ENCODE peak calls at places on chromosomes 6 and 20, in eight cellular contexts. T is hippocampal formation; L is activated CD4-positive, alpha-beta memory T cell treated with anti-CD3 and anti-CD28 coated beads, Interleukin-2, amount 10 ng/mL, durations not matched to agents 7 days and 5 days; W is NCI-H2171 treated with DMSO at 0.1 percent for 48 hours; F is smooth muscle cell of the brain vasculature; D is bronchial epithelial cell; X is esophagus squamous epithelium; I is glutamatergic neuron. H is an unnamed sample.

GRCh38 chr6:133764011-133764812 is 124.7 kb upstream of the TCF21 start:
- DNase-seq in I (no peak), D (no peak), T (no peak), F (no peak), W (no peak), X (no peak), L (no peak), H (peak)

GRCh38 chr20:34768105-34768504 is 57.3 kb downstream of the NCOA6 start:
- DNase-seq in W (no peak), L (no peak), F (no peak), X (no peak), T (no peak), D (no peak), I (no peak), H (no peak)

GRCh38 chr6:118578617-118579016 is 30.5 kb downstream of the PLN start:
- DNase-seq in D (no peak), I (no peak), F (no peak), W (no peak), T (no peak), L (no peak), X (no peak), H (no peak)

GRCh38 chr20:20831794-20832193 is 119.3 kb upstream of the RALGAPA2 start:
- DNase-seq in L (no peak), X (no peak), T (no peak), F (no peak), D (no peak), W (no peak), I (no peak), H (no peak)

GRCh38 chr20:41347523-41348429 is 7.2 kb downstream of the LPIN3 start:
- DNase-seq in T (no peak), D (no peak), F (no peak), X (no peak), W (no peak), L (no peak), I (no peak), H (no peak)

GRCh38 chr6:80469977-80470376 is 363.5 kb downstream of the BCKDHB start:
- DNase-seq in T (no peak), W (no peak), X (no peak), L (no peak), D (no peak), I (no peak), F (no peak), H (no peak)

GRCh38 chr20:41175201-41175651 is 37.9 kb downstream of the PLCG1 start:
- DNase-seq in F (peak), I (no peak), D (no peak), T (no peak), W (no peak), X (no peak), L (no peak), H (no peak)

GRCh38 chr6:132300323-132300949 is 100.8 kb downstream of the MOXD1 start:
- DNase-seq in F (no peak), I (peak), D (peak), L (no peak), X (no peak), T (peak), W (peak), H (peak)

GRCh38 chr6:138971601-138972000 is 16.5 kb downstream of the REPS1 start:
- DNase-seq in F (no peak), W (no peak), D (no peak), T (peak), X (no peak), I (no peak), L (no peak), H (peak)

GRCh38 chr20:53447271-53447670 is 146.4 kb downstream of the ZNF217 start:
- DNase-seq in W (no peak), X (no peak), D (no peak), I (no peak), L (no peak), T (no peak), F (no peak), H (no peak)

GRCh38 chr20:17895641-17896246 is 72.8 kb downstream of the SNX5 start:
- DNase-seq in W (no peak), X (no peak), D (peak), T (no peak), L (peak), F (no peak), I (no peak), H (peak)

GRCh38 chr20:6768228-6769185 is 1.0 kb downstream of the BMP2 start:
- DNase-seq in X (no peak), I (peak), T (no peak), F (no peak), L (no peak), W (no peak), D (no peak), H (peak)

GRCh38 chr6:168709991-168710390 is 269.0 kb downstream of the SMOC2 start:
- DNase-seq in I (no peak), F (no peak), T (no peak), L (no peak), X (no peak), D (no peak), W (no peak), H (no peak)

GRCh38 chr6:125310994-125311649 is 9.4 kb upstream of the HDDC2 start:
- DNase-seq in D (peak), I (no peak), T (peak), F (peak), L (no peak), X (no peak), W (peak), H (peak)

GRCh38 chr20:45545754-45546453 is 1.3 kb downstream of the EPPIN start:
- DNase-seq in X (no peak), W (peak), D (peak), I (no peak), F (no peak), L (no peak), T (peak), H (peak)

GRCh38 chr6:35240838-35241801 is 18.4 kb upstream of the ZNF76 start:
- DNase-seq in X (no peak), D (peak), L (peak), I (peak), T (no peak), F (no peak), W (peak), H (peak)

GRCh38 chr6:132456700-132457143 is 55.4 kb upstream of the MOXD1 start:
- DNase-seq in I (peak), D (no peak), L (no peak), F (no peak), T (no peak), X (no peak), W (no peak), H (no peak)

GRCh38 chr6:144730088-144730640 is 445.0 kb downstream of the UTRN start:
- DNase-seq in X (no peak), D (no peak), W (no peak), F (no peak), I (no peak), T (no peak), L (no peak), H (peak)

GRCh38 chr20:45589725-45590124 is 10.6 kb upstream of the WFDC8 start:
- DNase-seq in F (no peak), L (no peak), X (no peak), W (no peak), T (no peak), I (no peak), D (no peak), H (no peak)

GRCh38 chr6:42314571-42314950 is 96.9 kb upstream of the MRPS10 start:
- DNase-seq in L (no peak), X (no peak), F (no peak), I (no peak), D (no peak), T (no peak), W (no peak), H (peak)

GRCh38 chr6:446418-447366 is 55.1 kb downstream of the IRF4 start:
- DNase-seq in W (no peak), I (no peak), T (no peak), L (peak), X (no peak), F (no peak), D (no peak), H (no peak)

GRCh38 chr6:2957696-2958330 is 13.6 kb downstream of the SERPINB6 start:
- DNase-seq in T (no peak), X (no peak), L (no peak), D (no peak), I (no peak), W (no peak), F (no peak), H (no peak)

GRCh38 chr20:37020636-37021035 is 69.1 kb upstream of the SAMHD1 start:
- DNase-seq in X (no peak), W (no peak), L (no peak), I (no peak), D (no peak), T (no peak), F (no peak), H (no peak)

GRCh38 chr20:61731363-61732181 is 334.1 kb downstream of the TAF4 start:
- DNase-seq in T (no peak), L (no peak), X (no peak), W (no peak), D (peak), F (no peak), I (no peak), H (peak)

GRCh38 chr6:157314705-157315321 is 8.5 kb downstream of the TMEM242 start:
- DNase-seq in D (peak), X (no peak), W (no peak), L (no peak), F (peak), T (no peak), I (no peak), H (peak)

GRCh38 chr6:36351152-36351571 is 14.5 kb upstream of the BNIP5 start:
- DNase-seq in F (no peak), L (no peak), W (no peak), D (no peak), X (no peak), I (no peak), T (no peak), H (no peak)

GRCh38 chr6:26258199-26258977 is 106.6 kb upstream of the BTN3A2 start:
- DNase-seq in X (no peak), L (no peak), D (peak), W (no peak), T (no peak), F (no peak), I (no peak), H (peak)